ENCODE peak calls at places on chromosomes 1 and 21, in seven cellular contexts. M, E, I, J, Q, C and O are unnamed samples.

GRCh38 chr21:29163381-29164115 is 33.1 kb downstream of the MAP3K7CL start:
- DNase-seq in M (no peak), E (peak), I (no peak), J (no peak), Q (no peak), C (no peak), O (no peak)

GRCh38 chr21:42505090-42505726 is 8.4 kb upstream of the SLC37A1 start:
- DNase-seq in M (no peak), E (no peak), I (no peak), J (no peak), Q (no peak), C (no peak), O (no peak)

GRCh38 chr21:33314096-33314495 is 10.7 kb upstream of the IFNAR1 start:
- DNase-seq in M (no peak), E (peak), I (no peak), J (no peak), Q (no peak), C (no peak), O (no peak)

GRCh38 chr1:190129367-190129766 is 348.3 kb downstream of the BRINP3 start:
- DNase-seq in M (no peak), E (no peak), I (no peak), J (no peak), Q (no peak), C (no peak), O (no peak)

GRCh38 chr1:85992756-85993155 is 163.8 kb downstream of the COL24A1 start:
- DNase-seq in M (peak), E (peak), I (peak), J (no peak), Q (peak), C (no peak), O (no peak)

GRCh38 chr1:7235871-7236472 is 450.7 kb downstream of the CAMTA1 start:
- DNase-seq in M (no peak), E (no peak), I (no peak), J (no peak), Q (no peak), C (no peak), O (no peak)

GRCh38 chr1:87129606-87130005 is 199.1 kb upstream of the LMO4 start:
- DNase-seq in M (no peak), E (peak), I (no peak), J (no peak), Q (no peak), C (no peak), O (no peak)

GRCh38 chr1:201016211-201016651 is 7.3 kb downstream of the KIF21B start:
- DNase-seq in M (no peak), E (peak), I (peak), J (no peak), Q (peak), C (no peak), O (no peak)

GRCh38 chr21:44869860-44870747 is 3.4 kb downstream of the PTTG1IP start:
- DNase-seq in M (no peak), E (peak), I (peak), J (no peak), Q (peak), C (peak), O (peak)

GRCh38 chr1:11787251-11787803 is 18.4 kb downstream of the MTHFR start:
- DNase-seq in M (no peak), E (peak), I (peak), J (no peak), Q (peak), C (peak), O (no peak)

GRCh38 chr1:214658785-214659184 is 55.8 kb downstream of the CENPF start:
- DNase-seq in M (no peak), E (peak), I (peak), J (no peak), Q (peak), C (peak), O (peak)

DNA sequence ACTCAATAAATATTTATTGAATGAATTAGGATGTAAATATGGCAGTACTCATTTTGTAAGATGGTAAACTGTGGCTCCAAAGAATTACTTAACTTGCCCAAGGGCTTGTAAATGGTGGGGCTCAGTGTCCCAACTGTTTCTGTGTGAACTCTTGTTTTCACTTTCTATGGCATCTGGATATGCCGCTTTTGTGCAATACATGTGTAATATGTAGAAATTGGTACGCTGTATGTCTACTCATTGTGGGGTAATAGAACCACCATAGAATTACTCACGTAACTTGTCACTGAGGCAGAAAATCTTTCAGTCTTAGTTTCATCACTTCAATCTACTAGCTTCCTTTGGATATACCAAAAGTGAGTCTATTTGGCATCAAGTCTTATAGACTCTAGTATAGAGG is 977 bp downstream of the PRPF3 start:
- DNase-seq in M (no peak), E (peak), I (no peak), J (no peak), Q (peak), C (no peak), O (peak)
- H3K9ac ChIP-seq in M (peak), E (peak), I (peak), J (peak), Q (peak), C (peak), O (peak)

GRCh38 chr21:45977396-45977795 is 4.2 kb upstream of the COL6A1 start:
- DNase-seq in M (no peak), E (no peak), I (no peak), J (no peak), Q (no peak), C (no peak), O (no peak)
- H3K9ac ChIP-seq in M (no peak), E (no peak), I (no peak), J (peak), Q (no peak), C (no peak), O (no peak)

GRCh38 chr21:25485914-25486313 is 121.4 kb downstream of the MRPL39 start:
- DNase-seq in M (no peak), E (no peak), I (no peak), J (no peak), Q (no peak), C (no peak), O (no peak)
- H3K9ac ChIP-seq in M (no peak), E (no peak), I (no peak), J (no peak), Q (no peak), C (no peak), O (no peak)

DNA sequence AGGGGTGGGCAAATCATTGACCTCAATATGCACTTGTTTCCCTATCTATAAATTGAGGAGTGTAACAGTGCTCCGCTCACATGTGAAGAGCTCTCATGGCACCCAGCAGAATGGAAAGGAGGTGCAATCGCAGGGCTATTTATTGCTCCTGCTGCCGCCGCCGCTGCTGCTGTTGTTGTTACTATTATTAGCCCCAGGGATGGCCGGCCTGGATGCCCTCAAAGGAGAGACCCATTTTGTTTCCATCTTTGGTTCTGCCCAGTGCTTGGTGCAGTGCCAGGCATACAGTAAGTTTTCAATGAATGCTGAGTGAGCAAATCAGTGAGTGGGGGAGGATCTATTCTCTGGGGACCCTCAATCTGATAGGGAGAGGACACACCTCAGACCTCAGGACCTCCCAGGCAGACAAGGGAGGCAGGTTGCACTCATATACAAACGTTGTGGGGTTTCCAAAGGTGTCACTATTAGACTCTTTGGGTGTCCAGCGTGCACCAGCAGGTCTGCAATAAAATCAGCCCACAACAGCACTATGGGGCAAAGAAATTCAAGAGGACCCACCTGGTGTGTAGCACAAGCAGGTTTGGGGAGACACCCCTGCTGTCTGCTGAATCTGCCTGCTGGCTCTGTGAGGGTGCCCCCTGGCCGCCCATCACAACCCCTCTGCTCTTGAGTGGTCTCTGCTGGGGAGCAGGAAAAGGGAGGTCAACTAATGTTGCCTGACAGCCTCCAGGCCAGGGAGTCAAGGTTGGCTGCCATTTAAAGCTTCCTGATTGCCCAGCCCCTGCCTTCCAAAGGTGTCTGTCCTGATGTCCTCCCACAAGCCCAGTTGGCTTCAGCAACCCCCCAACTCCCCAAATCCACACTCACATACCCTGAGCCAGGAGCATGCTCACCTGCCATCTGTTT is 136.3 kb downstream of the ACTL8 start:
- DNase-seq in M (no peak), E (no peak), I (no peak), J (no peak), Q (no peak), C (no peak), O (no peak)
- H3K9ac ChIP-seq in M (no peak), E (no peak), I (no peak), J (no peak), Q (no peak), C (no peak), O (no peak)

GRCh38 chr1:13901597-13901996 is 201.6 kb downstream of the PRDM2 start:
- DNase-seq in M (no peak), E (no peak), I (no peak), J (no peak), Q (no peak), C (no peak), O (no peak)
- H3K9ac ChIP-seq in M (no peak), E (no peak), I (no peak), J (no peak), Q (no peak), C (no peak), O (no peak)

GRCh38 chr1:9846611-9847171 is 22.9 kb upstream of the CLSTN1 start:
- DNase-seq in M (no peak), E (no peak), I (no peak), J (no peak), Q (no peak), C (peak), O (no peak)

GRCh38 chr1:9848022-9848421 is 24.3 kb upstream of the CLSTN1 start:
- DNase-seq in M (no peak), E (no peak), I (no peak), J (no peak), Q (no peak), C (no peak), O (no peak)

GRCh38 chr1:9845914-9846313 is 22.1 kb upstream of the CLSTN1 start:
- DNase-seq in M (no peak), E (no peak), I (no peak), J (no peak), Q (no peak), C (no peak), O (no peak)

GRCh38 chr1:9844746-9845145 is 21.0 kb upstream of the CLSTN1 start:
- DNase-seq in M (no peak), E (no peak), I (no peak), J (no peak), Q (no peak), C (no peak), O (no peak)

GRCh38 chr1:9847269-9847668 is 23.5 kb upstream of the CLSTN1 start:
- DNase-seq in M (no peak), E (no peak), I (no peak), J (no peak), Q (no peak), C (no peak), O (no peak)
- H3K9ac ChIP-seq in M (no peak), E (no peak), I (no peak), J (no peak), Q (no peak), C (no peak), O (no peak)